ENCODE peak calls at places on chromosomes 12 and 14, in four cellular contexts. Y is Panc1, C is WERI-Rb-1, L is GM10248. Z is an unnamed sample.

GRCh38 chr14:102011631-102012030 is 47.3 kb downstream of the DYNC1H1 start:
- DNase-seq in C (no peak), L (no peak), Y (no peak), Z (no peak)

GRCh38 chr14:76282581-76282980 is 93.4 kb upstream of the ESRRB start:
- DNase-seq in L (no peak), C (no peak), Y (no peak), Z (no peak)

GRCh38 chr12:104673294-104674062 is 216.7 kb downstream of the CHST11 start:
- DNase-seq in L (no peak), C (no peak), Y (no peak), Z (no peak)

GRCh38 chr12:130026608-130027176 is 122.9 kb upstream of the TMEM132D start:
- DNase-seq in Y (no peak), C (peak; percentile 64), L (no peak), Z (no peak)

GRCh38 chr14:86626530-86626929 is 1096.6 kb downstream of the FLRT2 start:
- DNase-seq in Y (no peak), L (no peak), C (no peak), Z (no peak)

GRCh38 chr12:11639463-11639862 is 10.0 kb upstream of the ETV6 start:
- DNase-seq in Y (no peak), C (no peak), L (no peak), Z (no peak)

GRCh38 chr12:15114501-15114900 is 106.7 kb downstream of the RERG start:
- DNase-seq in C (no peak), L (no peak), Y (no peak), Z (no peak)

GRCh38 chr12:2739832-2740641 is 54.7 kb upstream of the FKBP4 start:
- DNase-seq in L (no peak), C (no peak), Y (no peak), Z (no peak)

Z was measured in glomerular endothelial cell.